ENCODE peak calls at places on chromosomes 4 and X, in ten cellular contexts. Y is brain microvascular endothelial cell, U is GM10248, L is cardiac muscle cell, J is Calu3, C is AG10803, H is upper lobe of right lung, E is right lobe of liver, S is GM23338, I is right atrium auricular region. K is an unnamed sample.

GRCh38 chr4:123940604-123941003 is 544.0 kb downstream of the SPRY1 start:
- DNase-seq in Y (no peak), U (no peak), L (no peak), J (no peak), C (no peak), H (no peak), E (no peak), S (no peak), I (no peak), K (no peak)

GRCh38 chrX:50712777-50713176 is 101.2 kb downstream of the SHROOM4 start:
- DNase-seq in Y (no peak), U (no peak), L (no peak), J (no peak), C (no peak), H (no peak), E (no peak), S (no peak), I (no peak), K (no peak)

GRCh38 chr4:145843148-145843547 is 95.5 kb downstream of the ZNF827 start:
- DNase-seq in Y (peak), U (no peak), L (peak), J (no peak), C (peak), H (no peak), E (no peak), S (no peak), I (no peak), K (no peak)

GRCh38 chr4:148043990-148044645 is 312.2 kb downstream of the ARHGAP10 start:
- DNase-seq in Y (no peak), U (no peak), L (no peak), J (no peak), C (no peak), H (no peak), E (peak), S (no peak), I (no peak), K (no peak)

GRCh38 chr4:57291911-57292310 is 181.7 kb upstream of the IGFBP7 start:
- DNase-seq in Y (no peak), U (no peak), L (no peak), J (no peak), C (no peak), H (no peak), E (no peak), S (no peak), I (no peak), K (no peak)

GRCh38 chr4:109803924-109804571 is 2.2 kb upstream of the CFI start:
- DNase-seq in Y (peak), U (peak), L (peak), J (peak), C (peak), H (no peak), E (no peak), S (peak), I (no peak), K (no peak)

GRCh38 chrX:131854586-131854985 is 168.5 kb upstream of the STK26 start:
- DNase-seq in Y (no peak), U (no peak), L (peak), J (no peak), C (peak), H (no peak), E (no peak), S (peak), I (no peak), K (no peak)

GRCh38 chrX:134573683-134574035 is 84.6 kb downstream of the PLAC1 start:
- DNase-seq in Y (no peak), U (no peak), L (no peak), J (no peak), C (no peak), H (no peak), E (no peak), S (no peak), I (no peak), K (no peak)

GRCh38 chr4:105978684-105979296 is 83.5 kb downstream of the NPNT start:
- DNase-seq in Y (peak), U (no peak), L (peak), J (no peak), C (peak), H (no peak), E (no peak), S (no peak), I (no peak), K (no peak)

GRCh38 chrX:39194673-39195072 is 393.4 kb downstream of the MID1IP1 start:
- DNase-seq in Y (no peak), U (no peak), L (no peak), J (no peak), C (no peak), H (no peak), E (no peak), S (no peak), I (no peak), K (no peak)

GRCh38 chrX:100449696-100450606 is 39.9 kb upstream of the PCDH19 start:
- DNase-seq in Y (no peak), U (no peak), L (peak), J (no peak), C (no peak), H (no peak), E (no peak), S (no peak), I (no peak), K (no peak)

GRCh38 chr4:159505275-159505975 is 402.5 kb downstream of the RAPGEF2 start:
- DNase-seq in Y (no peak), U (no peak), L (no peak), J (no peak), C (no peak), H (no peak), E (no peak), S (no peak), I (no peak), K (no peak)

GRCh38 chr4:152734015-152734698 is 45.4 kb downstream of the TIGD4 start:
- DNase-seq in Y (no peak), U (no peak), L (no peak), J (no peak), C (no peak), H (no peak), E (no peak), S (peak), I (no peak), K (no peak)

GRCh38 chrX:13266641-13267420 is 53.0 kb downstream of the ATXN3L start:
- DNase-seq in Y (no peak), U (no peak), L (no peak), J (no peak), C (no peak), H (no peak), E (no peak), S (peak), I (no peak), K (no peak)

GRCh38 chr4:41204400-41204978 is 9.9 kb downstream of the APBB2 start:
- DNase-seq in Y (peak), U (no peak), L (peak), J (peak), C (peak), H (no peak), E (peak), S (no peak), I (no peak), K (no peak)

GRCh38 chrX:110116066-110116465 is 113.2 kb downstream of the TMEM164 start:
- DNase-seq in Y (no peak), U (no peak), L (no peak), J (no peak), C (no peak), H (no peak), E (no peak), S (no peak), I (no peak), K (no peak)

GRCh38 chrX:46554942-46555341 is 9.7 kb upstream of the ZNF674 start:
- DNase-seq in Y (no peak), U (no peak), L (peak), J (no peak), C (peak), H (no peak), E (no peak), S (no peak), I (no peak), K (no peak)

GRCh38 chr4:86099348-86099747 is 260.5 kb downstream of the MAPK10 start:
- DNase-seq in Y (no peak), U (no peak), L (no peak), J (no peak), C (no peak), H (no peak), E (no peak), S (peak), I (no peak), K (no peak)

GRCh38 chrX:41515376-41515775 is 68.2 kb downstream of the NYX start:
- DNase-seq in Y (no peak), U (no peak), L (no peak), J (no peak), C (no peak), H (no peak), E (no peak), S (peak), I (no peak), K (no peak)

GRCh38 chrX:132958086-132958703 is at the start of gene HS6ST2:
- DNase-seq in Y (no peak), U (no peak), L (no peak), J (peak), C (no peak), H (peak), E (no peak), S (peak), I (no peak), K (no peak)

GRCh38 chrX:70429759-70430158 is 6.6 kb downstream of the GDPD2 start:
- DNase-seq in Y (no peak), U (no peak), L (no peak), J (no peak), C (no peak), H (no peak), E (no peak), S (no peak), I (no peak), K (no peak)

GRCh38 chrX:39149761-39150160 is 348.5 kb downstream of the MID1IP1 start:
- DNase-seq in Y (peak), U (peak), L (peak), J (peak), C (peak), H (peak), E (peak), S (peak), I (peak), K (peak)

GRCh38 chr4:20422398-20422797 is 170.7 kb downstream of the SLIT2 start:
- DNase-seq in Y (peak), U (peak), L (peak), J (peak), C (peak), H (no peak), E (peak), S (peak), I (no peak), K (no peak)

GRCh38 chr4:152348670-152349069 is 187.2 kb downstream of the FBXW7 start:
- DNase-seq in Y (no peak), U (no peak), L (no peak), J (no peak), C (no peak), H (no peak), E (no peak), S (peak), I (no peak), K (no peak)

GRCh38 chr4:16521156-16521915 is 295.1 kb upstream of the TAPT1 start:
- DNase-seq in Y (no peak), U (no peak), L (no peak), J (no peak), C (no peak), H (no peak), E (no peak), S (no peak), I (no peak), K (no peak)

GRCh38 chr4:141409556-141409955 is 188.9 kb downstream of the ZNF330 start:
- DNase-seq in Y (no peak), U (no peak), L (no peak), J (no peak), C (no peak), H (no peak), E (no peak), S (no peak), I (no peak), K (no peak)

GRCh38 chr4:73608677-73609594 is 11.3 kb downstream of the RASSF6 start:
- DNase-seq in Y (no peak), U (no peak), L (no peak), J (no peak), C (no peak), H (no peak), E (no peak), S (no peak), I (no peak), K (no peak)

GRCh38 chr4:39043697-39044363 is 11.6 kb upstream of the TMEM156 start:
- DNase-seq in Y (peak), U (peak), L (peak), J (no peak), C (no peak), H (no peak), E (no peak), S (peak), I (no peak), K (no peak)

GRCh38 chr4:71275570-71275969 is 63.2 kb upstream of the SLC4A4 start:
- DNase-seq in Y (no peak), U (no peak), L (no peak), J (no peak), C (no peak), H (no peak), E (no peak), S (no peak), I (no peak), K (no peak)

GRCh38 chrX:71367396-71367795 is 1.2 kb downstream of the TAF1 start:
- DNase-seq in Y (no peak), U (no peak), L (no peak), J (no peak), C (no peak), H (no peak), E (no peak), S (no peak), I (no peak), K (no peak)

GRCh38 chr4:25925486-25926201 is 11.6 kb downstream of the SMIM20 start:
- DNase-seq in Y (peak), U (peak), L (peak), J (peak), C (peak), H (peak), E (no peak), S (peak), I (no peak), K (no peak)

GRCh38 chr4:177235026-177235425 is 74.6 kb upstream of the NEIL3 start:
- DNase-seq in Y (peak), U (no peak), L (peak), J (no peak), C (peak), H (no peak), E (no peak), S (no peak), I (no peak), K (no peak)

GRCh38 chr4:141759796-141760425 is 123.5 kb downstream of the IL15 start:
- DNase-seq in Y (no peak), U (no peak), L (peak), J (no peak), C (peak), H (no peak), E (no peak), S (no peak), I (no peak), K (no peak)

GRCh38 chr4:7199771-7200441 is 7.6 kb downstream of the SORCS2 start:
- DNase-seq in Y (no peak), U (no peak), L (no peak), J (no peak), C (no peak), H (peak), E (peak), S (no peak), I (no peak), K (no peak)

DNA sequence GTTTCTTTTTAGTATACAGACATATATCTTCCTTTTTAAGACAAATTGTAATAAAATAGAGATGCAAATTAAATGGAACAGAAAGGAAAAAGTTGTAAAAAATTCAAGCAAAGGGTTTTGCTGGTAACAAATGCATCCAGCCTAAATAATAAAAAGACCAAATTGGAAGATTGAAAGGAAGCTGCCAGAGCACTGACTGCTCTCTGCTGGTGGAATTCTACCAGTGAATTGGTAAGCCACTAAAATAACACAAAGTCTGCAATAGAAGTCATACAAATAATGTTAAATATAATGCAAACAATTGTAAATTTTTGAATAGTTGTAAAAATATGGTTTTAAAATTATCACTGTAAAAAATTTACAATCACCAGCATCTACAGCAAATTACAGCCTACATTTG is 1322.3 kb downstream of the PCDH7 start:
- DNase-seq in Y (no peak), U (no peak), L (no peak), J (no peak), C (no peak), H (no peak), E (no peak), S (no peak), I (no peak), K (no peak)
- TF ChIP-seq CTCF in Y (peak), U (no peak), L (no peak), J (no peak), C (no peak), H (no peak), E (no peak), S (no peak), I (no peak), K (no peak)

DNA sequence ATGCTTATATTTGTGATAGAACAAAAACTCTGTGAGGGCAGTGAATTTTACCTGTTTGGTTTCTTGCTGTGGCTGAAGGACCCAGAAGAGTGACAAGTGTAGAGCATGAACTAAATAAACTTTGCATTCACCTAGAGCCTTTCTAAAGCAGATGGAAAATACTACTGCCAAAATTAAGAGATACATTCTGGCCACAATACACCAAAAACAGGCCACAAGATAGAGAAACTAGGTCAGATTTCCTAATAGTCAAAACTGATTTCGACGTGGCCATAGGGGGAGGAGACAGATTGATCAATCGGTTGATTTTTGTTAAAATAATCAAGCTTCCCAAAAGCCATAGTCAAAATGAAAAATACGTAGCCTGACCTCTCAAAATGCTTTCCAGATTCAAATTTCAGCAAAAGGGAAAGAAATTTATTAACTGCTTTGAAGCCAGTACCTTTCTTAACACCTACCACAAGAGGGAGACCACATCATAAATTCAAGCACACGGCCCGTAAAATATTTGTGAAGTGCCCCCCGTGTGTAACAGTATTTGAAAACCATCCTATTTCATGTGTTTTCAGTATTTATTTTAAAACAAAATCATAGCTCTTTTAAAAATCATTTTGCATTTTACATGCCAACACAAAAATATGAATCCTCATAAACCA is 132.4 kb downstream of the CORIN start:
- DNase-seq in Y (no peak), U (peak), L (peak), J (no peak), C (peak), H (no peak), E (no peak), S (peak), I (no peak), K (no peak)
- TF ChIP-seq CTCF in Y (peak), U (peak), L (peak), J (peak), C (peak), H (peak), E (peak), S (peak), I (peak), K (no peak)

GRCh38 chr4:183362916-183363542 is 40.8 kb upstream of the CLDN24 start:
- DNase-seq in Y (peak), U (no peak), L (peak), J (no peak), C (peak), H (no peak), E (no peak), S (peak), I (no peak), K (no peak)
- TF ChIP-seq CTCF in Y (peak), U (no peak), L (peak), J (no peak), C (peak), H (no peak), E (no peak), S (peak), I (no peak), K (no peak)

GRCh38 chr4:83034630-83035494 is at the start of gene COPS4:
- DNase-seq in Y (peak), U (peak), L (peak), J (peak), C (peak), H (peak), E (peak), S (peak), I (peak), K (peak)
- TF ChIP-seq CTCF in Y (peak), U (no peak), L (peak), J (no peak), C (peak), H (peak), E (peak), S (peak), I (no peak), K (no peak)

GRCh38 chr4:189265515-189265914 is 675.2 kb upstream of the FRG1 start:
- DNase-seq in Y (no peak), U (no peak), L (no peak), J (no peak), C (no peak), H (no peak), E (no peak), S (peak), I (no peak), K (no peak)
- TF ChIP-seq CTCF in Y (no peak), U (no peak), L (no peak), J (no peak), C (no peak), H (no peak), E (no peak), S (peak), I (no peak), K (no peak)

K was measured in activated B cell treated with CpG ODN at 0.5 μM for 24 hours.